ENCODE peak calls at places on chromosomes 2 and 18, in ten cellular contexts. One of them, this sample, is unnamed.

GRCh38 chr2:207983654-207984053 is 41.7 kb downstream of the PLEKHM3 start:
- DNase-seq in heart right ventricle: no peak
- DNase-seq in tibial artery: no peak
- DNase-seq in left lung: no peak
- DNase-seq in ascending aorta: no peak
- DNase-seq in fibroblast of lung: no peak
- DNase-seq in mucosa of descending colon: no peak
- DNase-seq in endodermal cell: no peak
- DNase-seq in testis: no peak
- DNase-seq in left ventricle myocardium inferior: no peak
- DNase-seq in this sample: no peak

GRCh38 chr2:42052702-42053481 is 5.1 kb downstream of the PKDCC start:
- DNase-seq in left ventricle myocardium inferior: no peak
- DNase-seq in ascending aorta: peak; percentile 86
- DNase-seq in testis: no peak
- DNase-seq in fibroblast of lung: peak; percentile 59
- DNase-seq in endodermal cell: peak; percentile 73
- DNase-seq in left lung: peak; percentile 61
- DNase-seq in tibial artery: peak; percentile 88
- DNase-seq in heart right ventricle: no peak
- DNase-seq in mucosa of descending colon: peak; percentile 64
- DNase-seq in this sample: no peak

GRCh38 chr2:19349911-19350677 is 8.3 kb downstream of the OSR1 start:
- DNase-seq in fibroblast of lung: peak; percentile 68
- DNase-seq in left lung: no peak
- DNase-seq in mucosa of descending colon: peak; percentile 81
- DNase-seq in left ventricle myocardium inferior: peak; percentile 55
- DNase-seq in testis: peak; percentile 74
- DNase-seq in heart right ventricle: peak; percentile 47
- DNase-seq in endodermal cell: peak; percentile 95
- DNase-seq in tibial artery: peak; percentile 85
- DNase-seq in ascending aorta: peak; percentile 90
- DNase-seq in this sample: peak; percentile 45

GRCh38 chr18:38635706-38636105 is 1070.1 kb upstream of the CELF4 start:
- DNase-seq in endodermal cell: no peak
- DNase-seq in heart right ventricle: peak; percentile 19
- DNase-seq in tibial artery: no peak
- DNase-seq in mucosa of descending colon: no peak
- DNase-seq in fibroblast of lung: no peak
- DNase-seq in left ventricle myocardium inferior: no peak
- DNase-seq in testis: no peak
- DNase-seq in left lung: no peak
- DNase-seq in ascending aorta: no peak
- DNase-seq in this sample: no peak

GRCh38 chr2:17470855-17471641 is 47.2 kb downstream of the RAD51AP2 start:
- DNase-seq in tibial artery: no peak
- DNase-seq in left ventricle myocardium inferior: no peak
- DNase-seq in ascending aorta: no peak
- DNase-seq in fibroblast of lung: peak; percentile 86
- DNase-seq in testis: peak; percentile 14
- DNase-seq in heart right ventricle: no peak
- DNase-seq in endodermal cell: peak; percentile 65
- DNase-seq in left lung: no peak
- DNase-seq in mucosa of descending colon: no peak
- DNase-seq in this sample: peak; percentile 34

GRCh38 chr18:54388203-54389142 is 30.8 kb downstream of the C18orf54 start:
- DNase-seq in mucosa of descending colon: peak; percentile 24
- DNase-seq in fibroblast of lung: peak; percentile 88
- DNase-seq in tibial artery: no peak
- DNase-seq in testis: no peak
- DNase-seq in ascending aorta: no peak
- DNase-seq in left ventricle myocardium inferior: no peak
- DNase-seq in endodermal cell: peak; percentile 94
- DNase-seq in heart right ventricle: no peak
- DNase-seq in left lung: peak; percentile 55
- DNase-seq in this sample: peak; percentile 6

GRCh38 chr2:127102464-127103242 is 4.3 kb downstream of the BIN1 start:
- DNase-seq in ascending aorta: peak; percentile 54
- DNase-seq in mucosa of descending colon: no peak
- DNase-seq in testis: no peak
- DNase-seq in fibroblast of lung: no peak
- DNase-seq in left ventricle myocardium inferior: no peak
- DNase-seq in heart right ventricle: no peak
- DNase-seq in left lung: peak; percentile 27
- DNase-seq in tibial artery: peak; percentile 56
- DNase-seq in endodermal cell: no peak
- DNase-seq in this sample: no peak

GRCh38 chr2:41872646-41873045 is 175.2 kb upstream of the PKDCC start:
- DNase-seq in mucosa of descending colon: no peak
- DNase-seq in left ventricle myocardium inferior: no peak
- DNase-seq in left lung: no peak
- DNase-seq in testis: peak; percentile 7
- DNase-seq in heart right ventricle: no peak
- DNase-seq in endodermal cell: no peak
- DNase-seq in tibial artery: no peak
- DNase-seq in ascending aorta: no peak
- DNase-seq in fibroblast of lung: peak; percentile 75
- DNase-seq in this sample: no peak

GRCh38 chr2:191247381-191248057 is 2.3 kb downstream of the MYO1B start:
- DNase-seq in endodermal cell: no peak
- DNase-seq in left lung: no peak
- DNase-seq in heart right ventricle: peak; percentile 35
- DNase-seq in testis: no peak
- DNase-seq in ascending aorta: peak; percentile 71
- DNase-seq in tibial artery: no peak
- DNase-seq in left ventricle myocardium inferior: no peak
- DNase-seq in fibroblast of lung: peak; percentile 99
- DNase-seq in mucosa of descending colon: peak; percentile 51
- DNase-seq in this sample: peak; percentile 88

GRCh38 chr2:180385601-180386201 is 378.6 kb upstream of the CWC22 start:
- DNase-seq in testis: no peak
- DNase-seq in endodermal cell: no peak
- DNase-seq in fibroblast of lung: peak; percentile 94
- DNase-seq in tibial artery: no peak
- DNase-seq in ascending aorta: no peak
- DNase-seq in left lung: no peak
- DNase-seq in heart right ventricle: no peak
- DNase-seq in mucosa of descending colon: no peak
- DNase-seq in left ventricle myocardium inferior: no peak
- DNase-seq in this sample: no peak

GRCh38 chr2:215606219-215606618 is 170.4 kb upstream of the FN1 start:
- DNase-seq in left lung: no peak
- DNase-seq in tibial artery: no peak
- DNase-seq in endodermal cell: no peak
- DNase-seq in left ventricle myocardium inferior: no peak
- DNase-seq in heart right ventricle: no peak
- DNase-seq in fibroblast of lung: no peak
- DNase-seq in ascending aorta: no peak
- DNase-seq in mucosa of descending colon: no peak
- DNase-seq in testis: no peak
- DNase-seq in this sample: no peak

GRCh38 chr18:21912339-21913239 is 172.0 kb downstream of the MIB1 start:
- DNase-seq in left ventricle myocardium inferior: no peak
- DNase-seq in mucosa of descending colon: no peak
- DNase-seq in endodermal cell: peak; percentile 81
- DNase-seq in left lung: no peak
- DNase-seq in heart right ventricle: no peak
- DNase-seq in fibroblast of lung: no peak
- DNase-seq in testis: no peak
- DNase-seq in tibial artery: no peak
- DNase-seq in ascending aorta: no peak
- DNase-seq in this sample: peak; percentile 8

GRCh38 chr2:170815746-170816498 is 765 bp upstream of the GAD1 start:
- DNase-seq in ascending aorta: no peak
- DNase-seq in fibroblast of lung: peak; percentile 35
- DNase-seq in tibial artery: peak; percentile 77
- DNase-seq in left ventricle myocardium inferior: peak; percentile 33
- DNase-seq in endodermal cell: peak; percentile 96
- DNase-seq in mucosa of descending colon: peak; percentile 67
- DNase-seq in testis: peak; percentile 81
- DNase-seq in heart right ventricle: peak; percentile 54
- DNase-seq in left lung: no peak
- DNase-seq in this sample: peak; percentile 70

GRCh38 chr2:85729825-85730510 is 23.8 kb upstream of the ATOH8 start:
- DNase-seq in mucosa of descending colon: no peak
- DNase-seq in tibial artery: peak; percentile 63
- DNase-seq in testis: no peak
- DNase-seq in ascending aorta: no peak
- DNase-seq in endodermal cell: no peak
- DNase-seq in fibroblast of lung: no peak
- DNase-seq in heart right ventricle: no peak
- DNase-seq in left ventricle myocardium inferior: no peak
- DNase-seq in left lung: peak; percentile 27
- DNase-seq in this sample: no peak

GRCh38 chr2:111640480-111640879 is 243.5 kb downstream of the ANAPC1 start:
- DNase-seq in heart right ventricle: no peak
- DNase-seq in left ventricle myocardium inferior: no peak
- DNase-seq in tibial artery: no peak
- DNase-seq in endodermal cell: no peak
- DNase-seq in testis: no peak
- DNase-seq in mucosa of descending colon: no peak
- DNase-seq in ascending aorta: no peak
- DNase-seq in fibroblast of lung: no peak
- DNase-seq in left lung: no peak
- DNase-seq in this sample: no peak

GRCh38 chr18:48613589-48613988 is 74.8 kb downstream of the CTIF start:
- DNase-seq in endodermal cell: no peak
- DNase-seq in heart right ventricle: no peak
- DNase-seq in left lung: no peak
- DNase-seq in ascending aorta: peak; percentile 85
- DNase-seq in mucosa of descending colon: no peak
- DNase-seq in tibial artery: peak; percentile 92
- DNase-seq in testis: peak; percentile 88
- DNase-seq in left ventricle myocardium inferior: peak; percentile 57
- DNase-seq in fibroblast of lung: no peak
- DNase-seq in this sample: peak; percentile 43

GRCh38 chr2:177147093-177147694 is 65.4 kb upstream of the HNRNPA3 start:
- DNase-seq in mucosa of descending colon: no peak
- DNase-seq in left lung: no peak
- DNase-seq in testis: no peak
- DNase-seq in left ventricle myocardium inferior: no peak
- DNase-seq in fibroblast of lung: peak; percentile 47
- DNase-seq in heart right ventricle: no peak
- DNase-seq in ascending aorta: no peak
- DNase-seq in endodermal cell: no peak
- DNase-seq in tibial artery: no peak
- DNase-seq in this sample: no peak

GRCh38 chr2:35973737-35974132 is 381.8 kb upstream of the CRIM1 start:
- DNase-seq in heart right ventricle: peak; percentile 87
- DNase-seq in ascending aorta: no peak
- DNase-seq in left ventricle myocardium inferior: peak; percentile 14
- DNase-seq in left lung: no peak
- DNase-seq in endodermal cell: no peak
- DNase-seq in mucosa of descending colon: no peak
- DNase-seq in fibroblast of lung: peak; percentile 12
- DNase-seq in tibial artery: no peak
- DNase-seq in testis: no peak
- DNase-seq in this sample: no peak

GRCh38 chr2:197813093-197813787 is 8.8 kb downstream of the PLCL1 start:
- DNase-seq in fibroblast of lung: peak; percentile 43
- DNase-seq in testis: no peak
- DNase-seq in left ventricle myocardium inferior: no peak
- DNase-seq in left lung: no peak
- DNase-seq in tibial artery: no peak
- DNase-seq in mucosa of descending colon: no peak
- DNase-seq in endodermal cell: peak; percentile 47
- DNase-seq in heart right ventricle: no peak
- DNase-seq in ascending aorta: no peak
- DNase-seq in this sample: no peak

DNA sequence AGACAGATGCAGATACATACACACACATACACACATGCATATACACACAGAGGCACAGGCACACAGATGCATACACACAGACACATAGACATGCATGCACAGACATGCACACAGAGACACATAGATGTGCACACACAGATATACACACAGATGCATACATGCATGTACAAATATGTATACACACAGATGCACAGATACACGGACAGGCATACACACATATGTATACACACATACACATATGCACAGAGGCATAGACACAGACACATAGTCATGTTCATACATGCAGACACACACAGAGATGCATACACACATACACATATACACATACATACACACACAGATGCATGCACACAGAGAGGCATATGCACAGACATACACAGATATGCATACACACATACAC is 437.3 kb upstream of the SMIM21 start:
- DNase-seq in left lung: no peak
- DNase-seq in heart right ventricle: no peak
- DNase-seq in mucosa of descending colon: no peak
- DNase-seq in ascending aorta: no peak
- DNase-seq in tibial artery: no peak
- DNase-seq in fibroblast of lung: no peak
- DNase-seq in testis: no peak
- DNase-seq in endodermal cell: no peak
- DNase-seq in left ventricle myocardium inferior: no peak
- DNase-seq in this sample: no peak
- H3K4me3 ChIP-seq in left lung: no peak overlapping the region
- H3K4me3 ChIP-seq in heart right ventricle: no peak overlapping the region
- H3K4me3 ChIP-seq in mucosa of descending colon: no peak overlapping the region
- H3K4me3 ChIP-seq in ascending aorta: no peak overlapping the region
- H3K4me3 ChIP-seq in tibial artery: no peak overlapping the region
- H3K4me3 ChIP-seq in fibroblast of lung: no peak overlapping the region
- H3K4me3 ChIP-seq in testis: no peak overlapping the region
- H3K4me3 ChIP-seq in endodermal cell: no peak overlapping the region
- H3K4me3 ChIP-seq in left ventricle myocardium inferior: no peak overlapping the region
- H3K4me3 ChIP-seq in this sample: no peak overlapping the region

GRCh38 chr2:20615466-20616241 is 35.2 kb downstream of the HS1BP3 start:
- DNase-seq in left lung: peak; percentile 27
- DNase-seq in testis: peak; percentile 72
- DNase-seq in ascending aorta: peak; percentile 65
- DNase-seq in endodermal cell: peak; percentile 41
- DNase-seq in tibial artery: peak; percentile 69
- DNase-seq in left ventricle myocardium inferior: peak; percentile 68
- DNase-seq in mucosa of descending colon: peak; percentile 22
- DNase-seq in heart right ventricle: peak; percentile 70
- DNase-seq in fibroblast of lung: no peak
- DNase-seq in this sample: peak; percentile 4
- H3K4me1 ChIP-seq in left lung: peaks cover 88% of the 10 kb centered on the region
- H3K4me1 ChIP-seq in testis: peaks cover 50% of the 10 kb centered on the region
- H3K4me1 ChIP-seq in ascending aorta: peaks cover 68% of the 10 kb centered on the region
- H3K4me1 ChIP-seq in endodermal cell: peaks cover 24% of the 10 kb centered on the region
- H3K4me1 ChIP-seq in tibial artery: peaks cover 96% of the 10 kb centered on the region
- H3K4me1 ChIP-seq in left ventricle myocardium inferior: peaks cover 100% of the 10 kb centered on the region
- H3K4me1 ChIP-seq in mucosa of descending colon: peaks cover 11% of the 10 kb centered on the region
- H3K4me1 ChIP-seq in heart right ventricle: peaks cover 100% of the 10 kb centered on the region
- H3K4me1 ChIP-seq in fibroblast of lung: peaks cover 39% of the 10 kb centered on the region
- H3K4me1 ChIP-seq in this sample: peaks cover 50% of the 10 kb centered on the region

GRCh38 chr18:57931038-57931437 is 113.0 kb upstream of the NEDD4L start:
- DNase-seq in mucosa of descending colon: no peak
- DNase-seq in left ventricle myocardium inferior: no peak
- DNase-seq in tibial artery: no peak
- DNase-seq in heart right ventricle: no peak
- DNase-seq in endodermal cell: no peak
- DNase-seq in ascending aorta: no peak
- DNase-seq in testis: no peak
- DNase-seq in left lung: no peak
- DNase-seq in fibroblast of lung: no peak
- DNase-seq in this sample: no peak
- H3K4me3 ChIP-seq in mucosa of descending colon: no peak overlapping the region
- H3K4me3 ChIP-seq in left ventricle myocardium inferior: no peak overlapping the region
- H3K4me3 ChIP-seq in tibial artery: no peak overlapping the region
- H3K4me3 ChIP-seq in heart right ventricle: no peak overlapping the region
- H3K4me3 ChIP-seq in endodermal cell: no peak overlapping the region
- H3K4me3 ChIP-seq in ascending aorta: no peak overlapping the region
- H3K4me3 ChIP-seq in testis: no peak overlapping the region
- H3K4me3 ChIP-seq in left lung: no peak overlapping the region
- H3K4me3 ChIP-seq in fibroblast of lung: no peak overlapping the region
- H3K4me3 ChIP-seq in this sample: no peak overlapping the region

GRCh38 chr2:216700088-216700567 is 4.8 kb upstream of the IGFBP5 start:
- DNase-seq in left lung: no peak
- DNase-seq in endodermal cell: no peak
- DNase-seq in mucosa of descending colon: no peak
- DNase-seq in testis: no peak
- DNase-seq in left ventricle myocardium inferior: no peak
- DNase-seq in ascending aorta: no peak
- DNase-seq in fibroblast of lung: no peak
- DNase-seq in heart right ventricle: no peak
- DNase-seq in tibial artery: no peak
- DNase-seq in this sample: peak; percentile 86
- H3K4me1 ChIP-seq in left lung: peaks cover 3% of the 10 kb centered on the region
- H3K4me1 ChIP-seq in endodermal cell: no peaks in the 10 kb centered on the region
- H3K4me1 ChIP-seq in mucosa of descending colon: no peaks in the 10 kb centered on the region
- H3K4me1 ChIP-seq in testis: peaks cover 5% of the 10 kb centered on the region
- H3K4me1 ChIP-seq in left ventricle myocardium inferior: peaks cover 74% of the 10 kb centered on the region
- H3K4me1 ChIP-seq in ascending aorta: peaks cover 33% of the 10 kb centered on the region
- H3K4me1 ChIP-seq in fibroblast of lung: peaks cover 14% of the 10 kb centered on the region
- H3K4me1 ChIP-seq in heart right ventricle: peaks cover 11% of the 10 kb centered on the region
- H3K4me1 ChIP-seq in tibial artery: peaks cover 79% of the 10 kb centered on the region
- H3K4me1 ChIP-seq in this sample: peaks cover 47% of the 10 kb centered on the region

This sample was measured in BE2C.